ENCODE peak calls at places on chromosomes 4 and X, in four cellular contexts. P is K562, Q is HepG2, D is GM12878. Y is an unnamed sample.

GRCh38 chr4:175054980-175055379 is 136.8 kb downstream of the ADAM29 start:
- DNase-seq in D (no peak), P (no peak), Q (no peak), Y (no peak)

GRCh38 chr4:27000820-27001219 is 140.2 kb downstream of the STIM2 start:
- DNase-seq in P (no peak), D (no peak), Q (no peak), Y (peak)

GRCh38 chr4:12963291-12963690 is 520.8 kb downstream of the RAB28 start:
- DNase-seq in P (no peak), D (no peak), Q (no peak), Y (no peak)

GRCh38 chr4:138952405-138952804 is 63.2 kb upstream of the NOCT start:
- DNase-seq in Q (no peak), P (no peak), D (no peak), Y (no peak)

GRCh38 chr4:108336076-108336475 is 167.3 kb upstream of the LEF1 start:
- DNase-seq in D (no peak), P (no peak), Q (no peak), Y (no peak)

GRCh38 chr4:147285751-147286150 is 195.1 kb upstream of the EDNRA start:
- DNase-seq in P (no peak), Q (no peak), D (no peak), Y (no peak)

GRCh38 chr4:41602113-41602512 is 64.2 kb downstream of the LIMCH1 start:
- DNase-seq in P (no peak), D (no peak), Q (no peak), Y (no peak)

GRCh38 chr4:176342384-176342783 is 22.6 kb downstream of the SPCS3 start:
- DNase-seq in D (no peak), Q (no peak), P (no peak), Y (no peak)

GRCh38 chr4:181971411-181971810 is 271.8 kb upstream of the TENM3 start:
- DNase-seq in P (no peak), D (no peak), Q (no peak), Y (no peak)

GRCh38 chr4:110904435-110905050 is 281.7 kb upstream of the PITX2 start:
- DNase-seq in P (no peak), D (no peak), Q (no peak), Y (peak)

GRCh38 chrX:127782904-127783303 is 269.3 kb downstream of the ACTRT1 start:
- DNase-seq in Q (no peak), P (no peak), D (no peak), Y (no peak)

GRCh38 chr4:185853841-185854240 is 41.8 kb upstream of the SORBS2 start:
- DNase-seq in P (no peak), Q (no peak), D (no peak), Y (no peak)

GRCh38 chr4:161252520-161253141 is 911.2 kb downstream of the FSTL5 start:
- DNase-seq in D (peak), P (no peak), Q (peak), Y (peak)

GRCh38 chr4:53619431-53619830 is 28.1 kb upstream of the LNX1 start:
- DNase-seq in D (no peak), Q (no peak), P (no peak), Y (no peak)

GRCh38 chr4:8794491-8794890 is 77.1 kb downstream of the HMX1 start:
- DNase-seq in P (no peak), D (no peak), Q (no peak), Y (no peak)

GRCh38 chrX:121008920-121009319 is 23.4 kb upstream of the CT47A1 start:
- DNase-seq in D (no peak), P (no peak), Q (peak), Y (no peak)

GRCh38 chr4:140090215-140090731 is 63.7 kb downstream of the MAML3 start:
- DNase-seq in Q (peak), D (no peak), P (no peak), Y (no peak)

GRCh38 chr4:139956436-139957107 is 197.4 kb downstream of the MAML3 start:
- DNase-seq in Q (no peak), D (no peak), P (no peak), Y (no peak)

GRCh38 chr4:57865264-57865663 is 755.1 kb upstream of the IGFBP7 start:
- DNase-seq in Q (no peak), P (no peak), D (peak), Y (no peak)

GRCh38 chrX:139720136-139720535 is 12.2 kb upstream of the MCF2 start:
- DNase-seq in P (no peak), D (no peak), Q (peak), Y (no peak)
- TF ChIP-seq FOXK2 in P (no peak), D (no peak), Q (no peak), Y (no peak)

GRCh38 chr4:172818901-172819300 is 349.7 kb upstream of the GALNT7 start:
- DNase-seq in D (no peak), P (no peak), Q (no peak), Y (no peak)

GRCh38 chr4:172826346-172826745 is 342.3 kb upstream of the GALNT7 start:
- DNase-seq in P (no peak), Q (no peak), D (no peak), Y (no peak)

GRCh38 chr4:172819353-172819752 is 349.3 kb upstream of the GALNT7 start:
- DNase-seq in Q (no peak), D (no peak), P (no peak), Y (no peak)

GRCh38 chr4:172826866-172827265 is 341.7 kb upstream of the GALNT7 start:
- DNase-seq in D (no peak), Q (no peak), P (no peak), Y (no peak)

DNA sequence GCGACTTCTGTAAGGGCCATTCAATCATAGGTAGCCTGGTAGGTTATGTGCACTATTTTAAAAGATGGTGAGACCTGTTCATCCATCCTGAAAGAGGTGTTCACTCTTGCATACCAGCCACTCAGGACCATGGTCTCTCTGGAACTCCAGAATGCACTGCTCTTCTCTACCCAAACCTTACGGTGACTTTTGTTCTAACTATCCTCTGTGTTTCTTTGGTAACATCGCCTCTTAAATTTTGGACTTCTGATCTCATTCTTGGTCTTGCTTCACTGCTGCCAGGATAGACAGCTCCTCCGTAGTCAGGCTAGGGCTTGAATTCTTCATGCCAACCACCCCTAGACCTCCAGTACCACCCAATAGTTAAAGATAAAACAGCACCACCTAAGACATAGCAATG is 346.3 kb upstream of the GALNT7 start:
- DNase-seq in D (no peak), Q (no peak), P (no peak), Y (no peak)
- TF ChIP-seq FOXK2 in D (no peak), Q (no peak), P (no peak), Y (no peak)

GRCh38 chr4:86592553-86593249 is 1.4 kb upstream of the PTPN13 start:
- DNase-seq in Q (no peak), P (no peak), D (no peak), Y (no peak)

GRCh38 chr4:86594559-86595425 is 677 bp downstream of the PTPN13 start:
- DNase-seq in P (peak), D (no peak), Q (no peak), Y (peak)

GRCh38 chr4:86593726-86594558 is at the start of gene PTPN13:
- DNase-seq in D (peak), Q (peak), P (peak), Y (peak)

GRCh38 chr4:86596802-86597201 is 2.7 kb downstream of the PTPN13 start:
- DNase-seq in Q (no peak), P (no peak), D (no peak), Y (no peak)

GRCh38 chr4:86595426-86595805 is 1.3 kb downstream of the PTPN13 start:
- DNase-seq in Q (no peak), P (no peak), D (no peak), Y (peak)
- TF ChIP-seq FOXK2 in Q (no peak), P (no peak), D (no peak), Y (no peak)

DNA sequence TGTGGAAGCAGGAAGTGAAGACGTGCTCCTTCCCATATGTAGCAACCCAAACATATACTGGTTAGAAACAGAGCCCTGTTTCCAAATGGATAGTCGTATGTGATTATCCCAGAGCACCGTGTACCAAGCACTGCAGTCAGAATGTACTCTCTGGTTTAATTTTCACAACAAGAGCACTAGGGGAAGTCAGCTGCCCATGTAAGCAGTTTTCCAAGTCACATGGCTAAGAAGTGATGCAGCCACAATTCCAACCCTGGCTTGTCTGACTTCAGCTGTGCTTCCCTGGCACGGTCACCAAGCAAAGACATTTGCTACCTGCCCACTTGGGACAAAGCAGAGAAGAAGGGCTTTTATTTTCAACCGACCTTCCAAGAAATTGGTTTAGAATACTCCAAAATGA is 28.2 kb upstream of the CEP135 start:
- DNase-seq in D (no peak), P (no peak), Q (no peak), Y (no peak)
- TF ChIP-seq FOXK2 in D (no peak), P (no peak), Q (no peak), Y (no peak)

DNA sequence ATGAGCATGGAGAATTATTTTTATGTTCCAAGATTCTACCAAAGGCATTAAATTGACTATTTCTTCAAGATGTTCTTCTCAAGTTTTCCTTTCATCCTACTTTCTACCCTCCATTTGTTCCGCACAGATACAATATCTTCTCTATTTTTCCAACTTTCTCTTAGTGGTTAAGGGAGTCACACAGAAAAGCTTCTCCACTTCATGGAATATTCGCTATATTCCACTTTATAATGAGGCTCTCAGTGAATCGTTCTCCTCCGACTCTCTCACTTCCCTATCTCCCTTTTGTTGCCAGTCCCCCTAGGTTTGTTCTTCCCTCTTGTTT is 1.3 kb downstream of the SH3D19 start:
- DNase-seq in Q (no peak), D (no peak), P (no peak), Y (no peak)
- TF ChIP-seq FOXK2 in Q (no peak), D (no peak), P (no peak), Y (no peak)

DNA sequence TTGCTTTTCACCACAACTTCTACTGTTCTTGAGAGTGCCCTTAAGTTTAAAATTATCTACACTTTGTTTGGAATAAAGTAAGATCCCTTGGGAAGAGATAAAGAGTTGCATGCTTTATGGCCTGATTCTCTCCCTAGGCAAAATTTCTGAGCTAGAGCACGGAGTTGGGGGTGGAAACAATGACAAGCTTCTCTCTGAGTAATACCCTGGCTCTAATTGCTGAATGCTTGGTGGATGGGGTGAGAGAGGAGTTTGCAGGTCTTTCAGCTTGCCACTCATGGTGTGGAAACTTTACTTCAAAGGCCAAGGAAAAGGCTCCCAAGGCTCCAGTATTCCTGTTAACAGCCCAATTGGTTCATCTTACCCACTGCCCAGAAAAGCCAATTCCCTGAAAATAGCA is 26.1 kb upstream of the PRDM8 start:
- DNase-seq in D (no peak), P (no peak), Q (no peak), Y (no peak)
- TF ChIP-seq FOXK2 in D (no peak), P (no peak), Q (no peak), Y (no peak)

GRCh38 chrX:115966920-115967319 is 203.6 kb upstream of the AGTR2 start:
- DNase-seq in D (no peak), Q (no peak), P (no peak), Y (no peak)

GRCh38 chrX:115972717-115973116 is 197.8 kb upstream of the AGTR2 start:
- DNase-seq in D (no peak), P (no peak), Q (no peak), Y (no peak)

GRCh38 chrX:115970718-115971117 is 199.8 kb upstream of the AGTR2 start:
- DNase-seq in Q (no peak), P (no peak), D (no peak), Y (no peak)

DNA sequence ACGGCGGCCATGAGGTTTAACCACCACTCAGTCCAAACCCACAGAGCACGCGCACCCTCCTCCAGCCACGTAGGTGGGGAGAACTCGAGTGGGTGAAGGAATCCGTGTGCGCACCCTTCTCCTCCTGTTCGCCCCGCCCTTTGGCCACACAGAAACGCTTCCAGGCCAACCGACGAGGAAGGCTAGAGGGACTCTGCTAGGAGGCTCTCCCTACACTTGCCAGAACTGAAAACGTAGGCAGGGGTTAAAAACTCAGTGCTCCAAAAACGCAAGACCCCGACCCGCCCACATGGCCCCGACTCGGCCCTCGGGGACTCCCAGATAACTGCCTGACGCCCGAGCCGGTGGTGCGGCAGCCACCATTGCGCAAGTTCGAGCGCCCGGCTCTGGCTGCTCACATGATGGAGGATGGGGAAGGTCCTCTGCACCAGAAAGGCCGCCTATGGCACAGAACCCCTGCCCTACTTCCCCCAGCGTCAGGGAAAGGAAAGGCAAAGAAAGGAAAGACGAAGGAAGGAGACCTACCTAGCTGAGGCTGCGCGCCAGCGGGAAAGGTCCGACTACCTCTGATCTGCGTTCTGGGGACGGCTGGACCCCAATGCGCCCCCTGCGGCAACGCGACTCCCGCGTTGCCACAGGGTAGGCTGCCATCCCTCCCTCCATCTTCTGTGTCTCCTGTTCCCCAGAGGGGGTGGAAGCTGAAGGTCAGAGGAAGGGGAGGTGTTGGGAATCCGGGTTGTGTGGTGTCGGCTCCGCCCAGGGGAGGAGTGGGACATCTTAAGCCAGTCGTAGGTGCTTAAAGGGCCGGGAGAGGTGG is 201.9 kb upstream of the AGTR2 start:
- DNase-seq in P (no peak), D (no peak), Q (no peak), Y (peak)
- TF ChIP-seq FOXK2 in P (no peak), D (no peak), Q (no peak), Y (no peak)